ENCODE peak calls at places on chromosomes 4 and X, in four cellular contexts. One of them, this sample, is unnamed.

GRCh38 chr4:1521821-1522361 is 115.6 kb upstream of the NKX1-1 start:
- DNase-seq in K562: no peak
- DNase-seq in HCT116: no peak
- DNase-seq in HepG2: no peak
- DNase-seq in this sample: no peak

GRCh38 chr4:133581971-133582619 is 433.0 kb downstream of the PCDH10 start:
- DNase-seq in HCT116: no peak
- DNase-seq in HepG2: no peak
- DNase-seq in K562: no peak
- DNase-seq in this sample: no peak

GRCh38 chr4:592825-593520 is 16.9 kb upstream of the TMEM271 start:
- DNase-seq in K562: no peak
- DNase-seq in HepG2: no peak
- DNase-seq in HCT116: no peak
- DNase-seq in this sample: no peak

GRCh38 chr4:40301592-40301991 is 33.5 kb upstream of the CHRNA9 start:
- DNase-seq in HCT116: no peak
- DNase-seq in HepG2: no peak
- DNase-seq in K562: no peak
- DNase-seq in this sample: no peak

GRCh38 chr4:84737656-84738055 is 154.7 kb downstream of the CDS1 start:
- DNase-seq in HCT116: no peak
- DNase-seq in HepG2: no peak
- DNase-seq in K562: no peak
- DNase-seq in this sample: no peak

GRCh38 chr4:15771419-15772058 is 6.6 kb upstream of the CD38 start:
- DNase-seq in HepG2: no peak
- DNase-seq in K562: no peak
- DNase-seq in HCT116: no peak
- DNase-seq in this sample: no peak

GRCh38 chr4:112057479-112057878 is 87.8 kb upstream of the FAM241A start:
- DNase-seq in HepG2: no peak
- DNase-seq in HCT116: no peak
- DNase-seq in K562: no peak
- DNase-seq in this sample: no peak

GRCh38 chrX:55109304-55109703 is 20.5 kb downstream of the PAGE2 start:
- DNase-seq in HCT116: no peak
- DNase-seq in K562: no peak
- DNase-seq in HepG2: no peak
- DNase-seq in this sample: no peak

GRCh38 chr4:174631901-174632758 is 109.8 kb upstream of the HPGD start:
- DNase-seq in HCT116: peak; percentile 24
- DNase-seq in HepG2: peak; percentile 20
- DNase-seq in K562: peak; percentile 25
- DNase-seq in this sample: peak; percentile 22

GRCh38 chr4:95637047-95637600 is 88.4 kb upstream of the UNC5C start:
- DNase-seq in HepG2: no peak
- DNase-seq in HCT116: no peak
- DNase-seq in K562: no peak
- DNase-seq in this sample: no peak

GRCh38 chrX:1535241-1536041 is 1.5 kb downstream of the P2RY8 start:
- DNase-seq in K562: no peak
- DNase-seq in HepG2: no peak
- DNase-seq in HCT116: no peak
- DNase-seq in this sample: no peak

GRCh38 chr4:73600917-73601316 is 19.3 kb downstream of the RASSF6 start:
- DNase-seq in HepG2: no peak
- DNase-seq in HCT116: no peak
- DNase-seq in K562: no peak
- DNase-seq in this sample: no peak

GRCh38 chr4:128364565-128364964 is 77.0 kb upstream of the PGRMC2 start:
- DNase-seq in HepG2: no peak
- DNase-seq in HCT116: no peak
- DNase-seq in K562: no peak
- DNase-seq in this sample: no peak

GRCh38 chrX:44844204-44844603 is 383 bp downstream of the DUSP21 start:
- DNase-seq in HepG2: no peak
- DNase-seq in HCT116: no peak
- DNase-seq in K562: no peak
- DNase-seq in this sample: no peak

GRCh38 chrX:48025561-48025960 is 18.8 kb downstream of the SPACA5 start:
- DNase-seq in HCT116: peak; percentile 64
- DNase-seq in HepG2: peak; percentile 56
- DNase-seq in K562: peak; percentile 35
- DNase-seq in this sample: no peak
- TF ChIP-seq TCF7L2 in HCT116: no peak
- TF ChIP-seq TCF7L2 in HepG2: no peak
- TF ChIP-seq TCF7L2 in K562: no peak
- TF ChIP-seq TCF7L2 in this sample: no peak

GRCh38 chr4:126267689-126268088 is 952.9 kb downstream of the FAT4 start:
- DNase-seq in HCT116: no peak
- DNase-seq in K562: no peak
- DNase-seq in HepG2: no peak
- DNase-seq in this sample: no peak
- TF ChIP-seq TCF7L2 in HCT116: no peak
- TF ChIP-seq TCF7L2 in K562: no peak
- TF ChIP-seq TCF7L2 in HepG2: no peak
- TF ChIP-seq TCF7L2 in this sample: no peak

DNA sequence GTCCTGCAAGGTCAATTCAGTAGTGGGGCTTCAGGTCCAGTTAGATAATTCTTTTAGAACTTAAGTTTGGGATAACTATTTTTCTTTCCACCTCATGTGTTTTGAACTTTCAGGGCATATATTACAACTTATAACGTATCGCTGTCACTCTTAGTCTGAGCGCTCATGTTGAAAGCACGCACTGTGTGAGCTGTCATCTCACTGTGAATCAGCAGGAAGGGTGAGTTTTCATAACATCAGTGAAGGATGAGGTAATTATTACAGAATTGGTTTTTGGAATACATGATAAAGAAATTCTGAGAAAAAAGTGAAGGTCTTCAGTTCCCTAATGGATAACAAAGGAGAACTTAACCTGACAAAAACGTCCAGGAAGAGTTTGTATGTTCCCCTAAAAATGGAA is 45.1 kb upstream of the SLC4A4 start:
- DNase-seq in HepG2: no peak
- DNase-seq in HCT116: no peak
- DNase-seq in K562: no peak
- DNase-seq in this sample: no peak
- TF ChIP-seq TCF7L2 in HepG2: no peak
- TF ChIP-seq TCF7L2 in HCT116: no peak
- TF ChIP-seq TCF7L2 in K562: no peak
- TF ChIP-seq TCF7L2 in this sample: no peak

GRCh38 chrX:78527263-78527662 is 131.9 kb downstream of the RTL3 start:
- DNase-seq in HCT116: no peak
- DNase-seq in K562: no peak
- DNase-seq in HepG2: no peak
- DNase-seq in this sample: no peak
- TF ChIP-seq TCF7L2 in HCT116: no peak
- TF ChIP-seq TCF7L2 in K562: no peak
- TF ChIP-seq TCF7L2 in HepG2: no peak
- TF ChIP-seq TCF7L2 in this sample: no peak

GRCh38 chrX:39262641-39263040 is 461.4 kb downstream of the MID1IP1 start:
- DNase-seq in HepG2: no peak
- DNase-seq in HCT116: no peak
- DNase-seq in K562: no peak
- DNase-seq in this sample: no peak

GRCh38 chrX:39263946-39264483 is 462.8 kb downstream of the MID1IP1 start:
- DNase-seq in HCT116: no peak
- DNase-seq in K562: no peak
- DNase-seq in HepG2: no peak
- DNase-seq in this sample: no peak

GRCh38 chrX:39268207-39268606 is 466.9 kb downstream of the MID1IP1 start:
- DNase-seq in HepG2: no peak
- DNase-seq in K562: no peak
- DNase-seq in HCT116: no peak
- DNase-seq in this sample: no peak
- TF ChIP-seq TCF7L2 in HepG2: no peak
- TF ChIP-seq TCF7L2 in K562: no peak
- TF ChIP-seq TCF7L2 in HCT116: no peak
- TF ChIP-seq TCF7L2 in this sample: no peak

DNA sequence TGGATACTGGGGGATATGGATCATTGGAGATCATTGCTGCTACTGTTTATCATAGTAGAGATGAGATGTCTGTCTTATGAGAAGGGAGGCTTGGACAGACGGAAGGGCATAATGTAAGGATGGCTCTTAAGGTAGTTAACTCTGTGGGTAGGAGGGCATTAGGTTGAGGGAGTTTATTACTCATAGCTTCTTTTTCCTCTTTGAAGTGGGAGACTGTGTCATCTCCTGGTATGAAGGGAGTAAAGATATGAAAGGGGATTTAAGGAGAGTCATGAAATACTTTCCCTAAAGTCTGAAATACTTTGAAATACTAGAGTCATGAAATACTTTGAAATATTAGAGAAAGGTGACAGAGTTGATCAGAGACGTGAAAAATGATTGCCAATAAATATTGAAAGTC is 255.5 kb upstream of the PITX2 start:
- DNase-seq in HepG2: no peak
- DNase-seq in HCT116: peak; percentile 23
- DNase-seq in K562: no peak
- DNase-seq in this sample: no peak
- TF ChIP-seq TCF7L2 in HepG2: no peak
- TF ChIP-seq TCF7L2 in HCT116: peak; percentile 48
- TF ChIP-seq TCF7L2 in K562: no peak
- TF ChIP-seq TCF7L2 in this sample: no peak

This sample was measured in Panc1.